ENCODE peak calls at places on chromosomes 6 and 20, in eight cellular contexts. C is CD4-positive, CD25-positive, alpha-beta regulatory T cell; K is neural progenitor cell; I is heart right ventricle; E is psoas muscle; U is IMR-90; H is pancreas; Q is left lung. N is an unnamed sample.
A peak's percentile ranks its signal among the peaks of the same experiment; 100 is the strongest.

GRCh38 chr6:101396552-101397173 is 3.2 kb downstream of the GRIK2 start:
- DNase-seq in C (no peak), K (peak; percentile 83), I (peak; percentile 47), E (peak; percentile 46), U (peak; percentile 64), H (peak; percentile 66), Q (peak; percentile 42), N (peak; percentile 83)

GRCh38 chr6:41744236-41744787 is 2.9 kb downstream of the PGC start:
- DNase-seq in C (no peak), K (no peak), I (no peak), E (peak; percentile 31), U (no peak), H (no peak), Q (no peak), N (peak; percentile 26)

GRCh38 chr6:138517635-138518034 is 18.3 kb upstream of the NHSL1 start:
- DNase-seq in C (peak; percentile 31), K (peak; percentile 45), I (no peak), E (no peak), U (peak; percentile 43), H (no peak), Q (peak; percentile 48), N (peak; percentile 53)

GRCh38 chr6:42227173-42227850 is 9.7 kb upstream of the MRPS10 start:
- DNase-seq in C (no peak), K (no peak), I (no peak), E (no peak), U (no peak), H (no peak), Q (no peak), N (no peak)

GRCh38 chr6:140846518-140847277 is 1286.0 kb upstream of the GJE1 start:
- DNase-seq in C (no peak), K (no peak), I (no peak), E (no peak), U (peak; percentile 72), H (no peak), Q (no peak), N (no peak)

GRCh38 chr6:12656841-12657435 is 59.6 kb upstream of the PHACTR1 start:
- DNase-seq in C (no peak), K (peak; percentile 18), I (no peak), E (no peak), U (no peak), H (no peak), Q (no peak), N (no peak)

GRCh38 chr6:37691904-37692806 is 5.5 kb downstream of the MDGA1 start:
- DNase-seq in C (peak; percentile 61), K (peak; percentile 81), I (peak; percentile 74), E (peak; percentile 84), U (peak; percentile 58), H (peak; percentile 93), Q (peak; percentile 54), N (peak; percentile 78)

GRCh38 chr6:149872233-149872632 is 8.1 kb upstream of the LRP11 start:
- DNase-seq in C (no peak), K (no peak), I (no peak), E (no peak), U (no peak), H (no peak), Q (no peak), N (no peak)

GRCh38 chr6:106037060-106037459 is 49.1 kb upstream of the PRDM1 start:
- DNase-seq in C (no peak), K (no peak), I (no peak), E (no peak), U (peak; percentile 85), H (no peak), Q (no peak), N (no peak)

GRCh38 chr6:43221046-43221773 is 8.1 kb downstream of the DNPH1 start:
- DNase-seq in C (no peak), K (no peak), I (no peak), E (peak; percentile 30), U (no peak), H (no peak), Q (no peak), N (no peak)

GRCh38 chr20:25551413-25552210 is 33.7 kb downstream of the NINL start:
- DNase-seq in C (no peak), K (no peak), I (no peak), E (no peak), U (no peak), H (no peak), Q (no peak), N (no peak)

GRCh38 chr6:75579951-75580350 is 21.7 kb upstream of the SENP6 start:
- DNase-seq in C (no peak), K (no peak), I (no peak), E (no peak), U (no peak), H (no peak), Q (no peak), N (no peak)

GRCh38 chr6:53984163-53984562 is 127.1 kb upstream of the MLIP start:
- DNase-seq in C (no peak), K (no peak), I (no peak), E (no peak), U (peak; percentile 94), H (no peak), Q (no peak), N (no peak)

GRCh38 chr6:112946051-112946450 is 598.9 kb downstream of the RFPL4B start:
- DNase-seq in C (no peak), K (no peak), I (no peak), E (no peak), U (peak; percentile 40), H (no peak), Q (no peak), N (no peak)

GRCh38 chr6:16783485-16783884 is 22.2 kb upstream of the ATXN1 start:
- DNase-seq in C (no peak), K (no peak), I (no peak), E (no peak), U (peak; percentile 15), H (no peak), Q (no peak), N (no peak)

GRCh38 chr6:145929037-145929633 is 35.0 kb downstream of the SHPRH start:
- DNase-seq in C (no peak), K (peak; percentile 53), I (no peak), E (no peak), U (peak; percentile 60), H (no peak), Q (no peak), N (no peak)

GRCh38 chr6:8059129-8059528 is 5.1 kb downstream of the BLOC1S5 start:
- DNase-seq in C (no peak), K (no peak), I (no peak), E (no peak), U (peak; percentile 63), H (no peak), Q (no peak), N (no peak)

DNA sequence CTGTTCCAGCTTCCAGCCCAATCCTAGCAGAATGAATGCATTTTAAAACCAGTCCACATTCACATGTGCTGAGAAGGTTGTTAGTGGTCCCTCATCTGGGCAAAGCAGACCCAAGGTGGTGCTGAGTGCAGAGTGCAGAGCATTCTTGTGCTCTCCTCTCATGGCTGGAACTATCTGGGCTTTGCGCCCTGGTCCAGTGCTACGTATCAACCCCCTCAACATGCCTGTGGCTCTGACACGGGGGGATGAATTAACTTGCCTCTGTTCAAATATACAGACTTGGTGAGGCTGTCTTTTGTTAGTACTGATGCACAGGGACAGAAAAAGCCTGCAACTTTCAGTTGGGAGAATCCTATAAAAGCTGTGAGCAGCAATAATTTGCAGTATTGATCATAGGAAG is 42.5 kb downstream of the PANK2 start:
- DNase-seq in C (no peak), K (no peak), I (no peak), E (no peak), U (peak; percentile 30), H (no peak), Q (no peak), N (no peak)
- H3K27ac ChIP-seq in C (no peak overlapping the region), K (no peak overlapping the region), I (peak overlapping the region; percentile 43), E (no peak overlapping the region), U (no peak overlapping the region), H (no peak overlapping the region), Q (no peak overlapping the region), N (no peak overlapping the region)

DNA sequence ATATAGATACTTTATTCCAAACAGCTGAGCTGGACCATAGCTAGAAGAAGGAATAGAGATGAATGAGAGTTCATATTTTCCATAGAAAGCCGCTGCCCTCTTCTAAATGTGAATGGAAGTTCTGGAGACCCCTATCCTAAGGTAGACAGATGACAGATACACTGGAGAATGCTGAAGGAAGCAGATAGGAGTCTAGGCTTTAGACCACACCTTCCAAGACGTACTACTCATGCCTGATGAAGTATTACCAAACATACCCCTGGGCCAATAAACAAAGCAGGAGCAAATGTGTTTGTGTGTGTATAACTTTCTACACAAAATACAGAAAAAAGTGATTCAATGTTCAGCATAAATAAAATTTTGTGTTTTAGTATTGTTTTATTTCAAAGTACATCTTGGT is 9.1 kb upstream of the SLC17A2 start:
- DNase-seq in C (no peak), K (no peak), I (no peak), E (no peak), U (no peak), H (no peak), Q (no peak), N (no peak)
- H3K4me3 ChIP-seq in C (no peak overlapping the region), K (no peak overlapping the region), I (no peak overlapping the region), E (no peak overlapping the region), U (no peak overlapping the region), H (no peak overlapping the region), Q (no peak overlapping the region), N (no peak overlapping the region)

DNA sequence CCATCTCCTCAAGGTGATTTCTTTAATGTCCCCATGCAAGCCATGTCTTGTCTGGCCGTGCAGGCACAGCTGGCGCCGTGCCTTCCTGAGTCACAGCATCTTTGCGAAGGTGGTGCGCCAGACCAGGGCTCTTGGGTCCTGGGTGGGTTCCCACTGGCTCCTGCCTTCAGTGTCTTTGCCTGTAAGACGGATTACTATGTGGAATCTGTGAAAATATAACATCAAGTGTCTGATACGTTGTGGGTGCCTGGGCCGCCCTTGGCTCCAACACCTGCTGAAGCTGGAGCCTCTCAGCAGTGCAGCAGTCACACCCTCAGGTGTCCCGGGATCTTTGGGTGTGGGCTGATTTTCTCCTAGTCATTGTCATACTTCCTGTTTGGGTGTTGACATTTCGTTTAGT is 3.2 kb downstream of the OSBPL2 start:
- DNase-seq in C (no peak), K (no peak), I (peak; percentile 16), E (no peak), U (no peak), H (no peak), Q (no peak), N (no peak)
- H3K4me1 ChIP-seq in C (peaks cover 40% of the 10 kb centered on the region), K (peaks cover 17% of the 10 kb centered on the region), I (peaks cover 88% of the 10 kb centered on the region), E (peaks cover 65% of the 10 kb centered on the region), U (peaks cover 4% of the 10 kb centered on the region), H (peaks cover 67% of the 10 kb centered on the region), Q (peaks cover 9% of the 10 kb centered on the region), N (no peaks in the 10 kb centered on the region)

GRCh38 chr6:39495640-39496039 is 173.1 kb upstream of the KCNK16 start:
- DNase-seq in C (no peak), K (no peak), I (no peak), E (no peak), U (no peak), H (no peak), Q (no peak), N (no peak)

GRCh38 chr6:39490120-39490519 is 167.6 kb upstream of the KCNK16 start:
- DNase-seq in C (no peak), K (no peak), I (no peak), E (no peak), U (no peak), H (no peak), Q (no peak), N (no peak)

GRCh38 chr6:39495023-39495422 is 172.5 kb upstream of the KCNK16 start:
- DNase-seq in C (no peak), K (no peak), I (no peak), E (no peak), U (no peak), H (no peak), Q (no peak), N (no peak)

GRCh38 chr6:39493717-39494116 is 171.2 kb upstream of the KCNK16 start:
- DNase-seq in C (no peak), K (no peak), I (no peak), E (no peak), U (no peak), H (no peak), Q (no peak), N (no peak)

GRCh38 chr6:39493174-39493573 is 170.7 kb upstream of the KCNK16 start:
- DNase-seq in C (no peak), K (no peak), I (no peak), E (no peak), U (no peak), H (no peak), Q (no peak), N (no peak)
- H3K27ac ChIP-seq in C (no peak overlapping the region), K (no peak overlapping the region), I (no peak overlapping the region), E (no peak overlapping the region), U (no peak overlapping the region), H (no peak overlapping the region), Q (no peak overlapping the region), N (no peak overlapping the region)

N was measured in aorta.